ENCODE peak calls at places on chromosomes 4 and X, in four cellular contexts. G is activated CD8-positive, alpha-beta T cell treated with anti-CD3 and anti-CD28 coated beads, Interleukin-2, amount 10 ng/mL, durations not matched to agents 7 days and 5 days; Q is activated T-cell treated with anti-CD3 and anti-CD28 coated beads, Interleukin-2, amount 50 U/mL, for 48 hours; D is NCI-H460. F is an unnamed sample.

GRCh38 chr4:17066972-17067371 is 168.5 kb upstream of the LDB2 start:
- DNase-seq in D (no peak), Q (no peak), G (no peak), F (peak; percentile 43)

GRCh38 chr4:133268205-133268604 is 119.1 kb downstream of the PCDH10 start:
- DNase-seq in G (no peak), D (no peak), Q (no peak), F (no peak)

GRCh38 chr4:38782452-38783108 is at the start of gene TLR10:
- DNase-seq in G (peak; percentile 64), D (peak; percentile 15), Q (no peak), F (no peak)

GRCh38 chr4:82842593-82842992 is 44.0 kb upstream of the SCD5 start:
- DNase-seq in Q (no peak), D (no peak), G (no peak), F (peak; percentile 2)

GRCh38 chr4:168633474-168633873 is 136.6 kb downstream of the PALLD start:
- DNase-seq in G (no peak), Q (no peak), D (no peak), F (no peak)

GRCh38 chrX:13023526-13024469 is 20.6 kb downstream of the FAM9C start:
- DNase-seq in G (no peak), Q (no peak), D (no peak), F (no peak)

GRCh38 chrX:8971116-8971515 is 62.8 kb downstream of the FAM9B start:
- DNase-seq in G (no peak), Q (no peak), D (peak; percentile 48), F (no peak)

GRCh38 chrX:134836497-134836968 is 154.3 kb upstream of the SMIM10 start:
- DNase-seq in G (no peak), Q (no peak), D (no peak), F (peak; percentile 9)

GRCh38 chrX:46436744-46437143 is 108.5 kb downstream of the ZNF674 start:
- DNase-seq in D (no peak), Q (no peak), G (no peak), F (no peak)

GRCh38 chr4:6008766-6009385 is 9.4 kb downstream of the C4orf50 start:
- DNase-seq in G (no peak), Q (no peak), D (no peak), F (no peak)

GRCh38 chrX:43456906-43457305 is 199.2 kb upstream of the MAOA start:
- DNase-seq in Q (no peak), G (no peak), D (no peak), F (no peak)

GRCh38 chr4:180913750-180914149 is 1329.5 kb upstream of the TENM3 start:
- DNase-seq in G (no peak), D (no peak), Q (no peak), F (no peak)

GRCh38 chrX:137427061-137427778 is 138.7 kb upstream of the ZIC3 start:
- DNase-seq in G (no peak), Q (no peak), D (no peak), F (no peak)

GRCh38 chr4:65789850-65790249 is 119.6 kb upstream of the EPHA5 start:
- DNase-seq in D (no peak), Q (no peak), G (no peak), F (no peak)

GRCh38 chrX:123961268-123962005 is at the start of gene STAG2:
- DNase-seq in Q (peak; percentile 78), G (peak; percentile 72), D (peak; percentile 92), F (peak; percentile 33)

GRCh38 chrX:13888284-13888683 is 71.4 kb upstream of the GPM6B start:
- DNase-seq in D (no peak), G (no peak), Q (no peak), F (no peak)

GRCh38 chr4:125398263-125398662 is 83.5 kb downstream of the FAT4 start:
- DNase-seq in G (no peak), Q (no peak), D (no peak), F (no peak)

GRCh38 chrX:10509397-10509796 is 111.0 kb downstream of the MID1 start:
- DNase-seq in D (no peak), G (no peak), Q (no peak), F (no peak)

GRCh38 chr4:170741856-170742255 is 652.1 kb upstream of the AADAT start:
- DNase-seq in Q (no peak), D (no peak), G (no peak), F (no peak)

GRCh38 chrX:150362599-150363481 is at the start of gene MAMLD1:
- DNase-seq in G (peak; percentile 63), Q (peak; percentile 74), D (peak; percentile 54), F (no peak)

GRCh38 chr4:4395849-4396627 is 9.1 kb downstream of the NSG1 start:
- DNase-seq in D (no peak), Q (no peak), G (no peak), F (no peak)

GRCh38 chrX:1545776-1546408 is 8.9 kb upstream of the P2RY8 start:
- DNase-seq in G (peak; percentile 14), D (no peak), Q (peak; percentile 19), F (no peak)

GRCh38 chr4:880684-881405 is 51.3 kb downstream of the GAK start:
- DNase-seq in G (no peak), D (no peak), Q (no peak), F (no peak)

GRCh38 chr4:95701500-95701899 is 138.4 kb upstream of the PDHA2 start:
- DNase-seq in G (no peak), Q (no peak), D (no peak), F (no peak)

GRCh38 chr4:168335621-168336020 is 17.1 kb upstream of the DDX60 start:
- DNase-seq in G (no peak), Q (no peak), D (no peak), F (no peak)

GRCh38 chr4:7956306-7957112 is 16.8 kb upstream of the AFAP1 start:
- DNase-seq in G (no peak), D (no peak), Q (no peak), F (peak; percentile 64)

GRCh38 chr4:79651516-79651915 is 243.5 kb upstream of the GK2 start:
- DNase-seq in Q (no peak), G (no peak), D (no peak), F (no peak)

GRCh38 chrX:15334561-15334960 is 762 bp downstream of the PIGA start:
- DNase-seq in D (no peak), Q (peak; percentile 18), G (peak; percentile 45), F (no peak)

GRCh38 chr4:187268940-187269339 is 545.3 kb upstream of the FAT1 start:
- DNase-seq in Q (no peak), D (no peak), G (no peak), F (no peak)

GRCh38 chrX:46044486-46044885 is 500.7 kb downstream of the ZNF674 start:
- DNase-seq in G (no peak), Q (no peak), D (no peak), F (no peak)

F was measured in H54.